ENCODE peak calls at places on chromosomes 7 and 10, in eight cellular contexts. W is neural crest cell, K is aorta, B is kidney, V is fibroblast of the conjunctiva, I is GF-D8, S is IMR-90, J is fibroblast of lung. N is an unnamed sample.

GRCh38 chr10:28763471-28763870 is 86.2 kb downstream of the BAMBI start:
- DNase-seq in W (no peak), K (no peak), B (no peak), V (no peak), I (no peak), S (no peak), J (peak; percentile 28), N (no peak)

GRCh38 chr7:1889556-1890181 is 219.6 kb downstream of the ELFN1 start:
- DNase-seq in W (no peak), K (no peak), B (peak; percentile 57), V (no peak), I (no peak), S (peak; percentile 80), J (peak; percentile 93), N (no peak)

GRCh38 chr10:13972609-13973008 is 358.1 kb downstream of the FRMD4A start:
- DNase-seq in W (no peak), K (no peak), B (no peak), V (no peak), I (no peak), S (no peak), J (peak; percentile 39), N (no peak)

GRCh38 chr10:46546591-46547330 is 9.7 kb downstream of the GPRIN2 start:
- DNase-seq in W (no peak), K (peak; percentile 76), B (peak; percentile 70), V (no peak), I (no peak), S (no peak), J (no peak), N (no peak)

GRCh38 chr7:46146454-46147255 is 225.6 kb upstream of the IGFBP3 start:
- DNase-seq in W (no peak), K (peak; percentile 78), B (no peak), V (no peak), I (no peak), S (peak; percentile 70), J (peak; percentile 82), N (peak; percentile 21)

GRCh38 chr10:108684431-108684830 is 1238.9 kb downstream of the XPNPEP1 start:
- DNase-seq in W (no peak), K (no peak), B (no peak), V (peak; percentile 4), I (no peak), S (no peak), J (peak; percentile 65), N (no peak)

GRCh38 chr7:120941856-120942255 is 8.7 kb upstream of the ING3 start:
- DNase-seq in W (no peak), K (no peak), B (no peak), V (no peak), I (no peak), S (no peak), J (no peak), N (no peak)

GRCh38 chr7:16432425-16432731 is 11.0 kb upstream of the CRPPA start:
- DNase-seq in W (no peak), K (no peak), B (no peak), V (no peak), I (no peak), S (no peak), J (no peak), N (no peak)

GRCh38 chr10:52771534-52772455 is 789 bp downstream of the MBL2 start:
- DNase-seq in W (no peak), K (no peak), B (no peak), V (no peak), I (no peak), S (no peak), J (peak; percentile 19), N (no peak)

GRCh38 chr10:116151076-116151475 is 121.9 kb downstream of the GFRA1 start:
- DNase-seq in W (no peak), K (no peak), B (no peak), V (no peak), I (no peak), S (no peak), J (peak; percentile 10), N (no peak)

GRCh38 chr10:127916826-127917225 is 9.9 kb downstream of the PTPRE start:
- DNase-seq in W (no peak), K (no peak), B (no peak), V (no peak), I (no peak), S (no peak), J (no peak), N (no peak)

N was measured in A673.